ENCODE peak calls at places on chromosome 3, in four cellular contexts. One of them, this sample, is unnamed.

GRCh38 chr3:187274977-187275338 is 16.6 kb downstream of the MASP1 start:
- DNase-seq in EL: no peak
- DNase-seq in Right ventricle myocardium inferior: no peak
- DNase-seq in sciatic nerve: no peak
- DNase-seq in this sample: no peak

GRCh38 chr3:66789584-66790237 is 208.4 kb upstream of the KBTBD8 start:
- DNase-seq in EL: no peak
- DNase-seq in Right ventricle myocardium inferior: peak
- DNase-seq in sciatic nerve: no peak
- DNase-seq in this sample: no peak

GRCh38 chr3:155448531-155448930 is 155.0 kb upstream of the STRIT1 start:
- DNase-seq in EL: no peak
- DNase-seq in Right ventricle myocardium inferior: no peak
- DNase-seq in sciatic nerve: no peak
- DNase-seq in this sample: no peak

GRCh38 chr3:118544458-118544857 is 490.2 kb downstream of the IGSF11 start:
- DNase-seq in EL: no peak
- DNase-seq in Right ventricle myocardium inferior: no peak
- DNase-seq in sciatic nerve: no peak
- DNase-seq in this sample: no peak

GRCh38 chr3:106765342-106765741 is 611.9 kb upstream of the CCDC54 start:
- DNase-seq in EL: peak
- DNase-seq in Right ventricle myocardium inferior: no peak
- DNase-seq in sciatic nerve: no peak
- DNase-seq in this sample: no peak

GRCh38 chr3:58490860-58491501 is 915 bp upstream of the KCTD6 start:
- DNase-seq in EL: no peak
- DNase-seq in Right ventricle myocardium inferior: peak
- DNase-seq in sciatic nerve: peak
- DNase-seq in this sample: no peak

GRCh38 chr3:138408751-138409161 is 25.7 kb upstream of the ESYT3 start:
- DNase-seq in EL: no peak
- DNase-seq in Right ventricle myocardium inferior: no peak
- DNase-seq in sciatic nerve: no peak
- DNase-seq in this sample: no peak

GRCh38 chr3:77605308-77605707 is 565.4 kb downstream of the ROBO2 start:
- DNase-seq in EL: no peak
- DNase-seq in Right ventricle myocardium inferior: no peak
- DNase-seq in sciatic nerve: no peak
- DNase-seq in this sample: peak

GRCh38 chr3:106745344-106746168 is 631.7 kb upstream of the CCDC54 start:
- DNase-seq in EL: peak
- DNase-seq in Right ventricle myocardium inferior: no peak
- DNase-seq in sciatic nerve: no peak
- DNase-seq in this sample: no peak

GRCh38 chr3:10400749-10401495 is 80.0 kb upstream of the SEC13 start:
- DNase-seq in EL: no peak
- DNase-seq in Right ventricle myocardium inferior: peak
- DNase-seq in sciatic nerve: no peak
- DNase-seq in this sample: no peak